ENCODE peak calls at places on chromosomes 6 and 20, in seven cellular contexts. K, N, E, D, O, U and Q are unnamed samples.
A peak's percentile ranks its signal among the peaks of the same experiment; 100 is the strongest.

GRCh38 chr6:154565331-154565730 is 54.8 kb upstream of the CNKSR3 start:
- DNase-seq in K (no peak), N (no peak), E (no peak), D (no peak), O (no peak), U (no peak), Q (no peak)

GRCh38 chr20:33568378-33569289 is 78.7 kb downstream of the CBFA2T2 start:
- DNase-seq in K (no peak), N (no peak), E (no peak), D (no peak), O (no peak), U (peak; percentile 85), Q (no peak)

GRCh38 chr6:110534731-110535164 is 58.3 kb upstream of the SLC22A16 start:
- DNase-seq in K (peak; percentile 39), N (no peak), E (peak; percentile 29), D (no peak), O (peak; percentile 89), U (no peak), Q (no peak)

GRCh38 chr6:168018664-168019063 is 21.2 kb downstream of the KIF25 start:
- DNase-seq in K (no peak), N (no peak), E (no peak), D (no peak), O (no peak), U (no peak), Q (no peak)

GRCh38 chr6:2596222-2596621 is 154.5 kb downstream of the MYLK4 start:
- DNase-seq in K (no peak), N (no peak), E (no peak), D (no peak), O (no peak), U (peak; percentile 46), Q (no peak)

GRCh38 chr20:38489181-38489580 is 16.5 kb downstream of the RALGAPB start:
- DNase-seq in K (no peak), N (no peak), E (no peak), D (no peak), O (no peak), U (no peak), Q (no peak)

GRCh38 chr6:112480551-112480950 is 133.4 kb downstream of the RFPL4B start:
- DNase-seq in K (no peak), N (no peak), E (no peak), D (no peak), O (peak; percentile 67), U (no peak), Q (no peak)

GRCh38 chr20:38143646-38144554 is 21.2 kb downstream of the TGM2 start:
- DNase-seq in K (peak; percentile 89), N (no peak), E (peak; percentile 88), D (no peak), O (peak; percentile 88), U (no peak), Q (no peak)

GRCh38 chr20:60700728-60701127 is 551.3 kb upstream of the CDH4 start:
- DNase-seq in K (no peak), N (no peak), E (no peak), D (no peak), O (no peak), U (no peak), Q (no peak)

GRCh38 chr20:6123650-6124014 is 802 bp upstream of the FERMT1 start:
- DNase-seq in K (no peak), N (no peak), E (no peak), D (no peak), O (no peak), U (no peak), Q (no peak)

GRCh38 chr6:106558364-106558763 is 70.9 kb downstream of the RTN4IP1 start:
- DNase-seq in K (no peak), N (no peak), E (no peak), D (no peak), O (no peak), U (no peak), Q (no peak)

GRCh38 chr6:54493138-54493537 is 184.9 kb downstream of the TINAG start:
- DNase-seq in K (no peak), N (no peak), E (no peak), D (no peak), O (peak; percentile 82), U (no peak), Q (no peak)

GRCh38 chr20:4076671-4077070 is 61.3 kb upstream of the RNF24 start:
- DNase-seq in K (peak; percentile 78), N (no peak), E (no peak), D (no peak), O (peak; percentile 92), U (no peak), Q (no peak)

GRCh38 chr6:38169826-38170526 is 350.4 kb downstream of the ZFAND3 start:
- DNase-seq in K (no peak), N (no peak), E (peak; percentile 72), D (no peak), O (no peak), U (no peak), Q (no peak)

GRCh38 chr20:1857403-1857941 is 37.7 kb upstream of the SIRPA start:
- DNase-seq in K (no peak), N (no peak), E (no peak), D (no peak), O (no peak), U (no peak), Q (no peak)

GRCh38 chr20:50373674-50374286 is 136.4 kb upstream of the PTPN1 start:
- DNase-seq in K (no peak), N (no peak), E (no peak), D (no peak), O (peak; percentile 23), U (no peak), Q (no peak)

GRCh38 chr6:130965657-130966056 is 97.4 kb downstream of the EPB41L2 start:
- DNase-seq in K (no peak), N (no peak), E (no peak), D (no peak), O (peak; percentile 73), U (no peak), Q (no peak)